ENCODE peak calls at places on chromosome 3, in five cellular contexts. G is K562, X is H1, A is HepG2, N is GM12878. F is an unnamed sample.
A peak's percentile ranks its signal among the peaks of the same experiment; 100 is the strongest.

GRCh38 chr3:4994144-4994730 is 15.0 kb downstream of the BHLHE40 start:
- DNase-seq in A (no peak), G (no peak), X (no peak), N (no peak), F (no peak)

GRCh38 chr3:114706591-114707224 is 412.9 kb downstream of the TIGIT start:
- DNase-seq in X (no peak), G (peak; percentile 5), A (peak; percentile 94), N (no peak), F (no peak)

GRCh38 chr3:61381745-61382392 is 130.6 kb upstream of the FHIT start:
- DNase-seq in X (no peak), A (peak; percentile 35), N (no peak), G (peak; percentile 34), F (peak; percentile 76)

GRCh38 chr3:126934149-126934548 is 48.8 kb upstream of the PLXNA1 start:
- DNase-seq in G (no peak), X (no peak), A (no peak), N (no peak), F (no peak)

GRCh38 chr3:185843635-185844034 is 18.8 kb upstream of the IGF2BP2 start:
- DNase-seq in A (no peak), G (no peak), X (no peak), N (no peak), F (no peak)

GRCh38 chr3:57194641-57195040 is 5.1 kb downstream of the HESX1 start:
- DNase-seq in A (no peak), G (no peak), X (no peak), N (no peak), F (no peak)

GRCh38 chr3:15982667-15983145 is 184.9 kb upstream of the ANKRD28 start:
- DNase-seq in X (no peak), N (no peak), G (no peak), A (no peak), F (no peak)

GRCh38 chr3:129120254-129121004 is 1.2 kb downstream of the RAB43 start:
- DNase-seq in N (peak; percentile 89), X (peak; percentile 83), G (peak; percentile 79), A (peak; percentile 90), F (peak; percentile 96)

GRCh38 chr3:111928613-111929012 is 50.2 kb upstream of the ABHD10 start:
- DNase-seq in N (no peak), X (no peak), G (no peak), A (no peak), F (no peak)

GRCh38 chr3:111999924-112000835 is 1.5 kb downstream of the TAGLN3 start:
- DNase-seq in N (no peak), G (no peak), X (no peak), A (no peak), F (peak; percentile 19)

GRCh38 chr3:139358857-139359562 is 15.2 kb downstream of the MRPS22 start:
- DNase-seq in G (no peak), A (no peak), N (peak; percentile 11), X (no peak), F (no peak)

GRCh38 chr3:143433787-143434378 is 314.3 kb downstream of the CHST2 start:
- DNase-seq in X (peak; percentile 58), N (no peak), G (peak; percentile 19), A (peak; percentile 4), F (peak; percentile 77)

GRCh38 chr3:118573922-118574321 is 460.7 kb downstream of the IGSF11 start:
- DNase-seq in N (no peak), A (no peak), G (no peak), X (no peak), F (no peak)

GRCh38 chr3:111768571-111769100 is 90.4 kb upstream of the PHLDB2 start:
- DNase-seq in X (no peak), A (peak; percentile 50), N (no peak), G (no peak), F (no peak)

GRCh38 chr3:189985938-189986337 is 134.8 kb downstream of the P3H2 start:
- DNase-seq in G (no peak), N (no peak), X (no peak), A (no peak), F (no peak)

DNA sequence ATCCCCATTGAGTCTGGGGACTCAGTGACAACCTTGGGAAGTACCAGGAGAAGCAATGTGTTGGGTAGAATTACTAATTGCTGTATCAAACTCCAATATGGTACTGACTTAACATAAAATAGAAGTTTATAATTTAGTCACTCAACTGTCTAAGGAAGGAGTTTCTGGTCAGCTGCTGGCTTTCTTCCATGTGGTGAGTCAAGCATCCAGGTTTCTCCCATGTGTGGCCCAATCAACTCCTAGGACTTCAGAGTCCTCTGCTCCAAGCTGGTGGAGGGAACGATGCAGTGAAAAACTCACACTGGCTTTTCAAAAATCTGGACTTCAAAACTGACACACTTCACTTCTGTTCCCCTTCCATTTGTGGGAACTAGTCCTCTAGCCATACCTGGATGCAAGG is 25.2 kb downstream of the WNT5A start:
- DNase-seq in G (no peak), N (no peak), X (peak; percentile 17), A (no peak), F (no peak)
- H3K79me2 ChIP-seq in G (no peaks in the 10 kb centered on the region), N (no peaks in the 10 kb centered on the region), X (no peaks in the 10 kb centered on the region), A (no peaks in the 10 kb centered on the region), F (no peaks in the 10 kb centered on the region)

DNA sequence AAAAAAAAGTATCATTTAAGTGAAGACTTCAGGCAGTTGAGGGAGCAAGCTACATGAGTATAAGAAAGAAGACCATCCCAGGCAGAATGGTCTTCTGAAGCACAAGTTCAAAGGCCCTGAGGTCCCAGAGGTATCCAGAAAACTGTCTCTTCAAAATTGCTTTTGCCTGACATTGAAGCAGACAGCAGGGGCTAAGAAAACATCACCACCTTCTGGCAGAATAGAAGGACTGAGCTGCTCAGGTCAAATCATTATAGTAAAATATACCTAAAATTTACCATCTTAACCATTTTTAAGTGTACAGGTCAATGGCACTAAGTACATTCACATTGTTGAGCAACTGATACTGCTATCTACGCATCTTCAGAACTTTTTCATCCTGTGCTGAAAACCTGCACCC is 16.4 kb downstream of the GPR160 start:
- DNase-seq in A (no peak), N (no peak), G (peak; percentile 32), X (peak; percentile 8), F (peak; percentile 30)
- TF ChIP-seq CREB1 in A (no peak), N (no peak), G (no peak), X (no peak), F (no peak)

DNA sequence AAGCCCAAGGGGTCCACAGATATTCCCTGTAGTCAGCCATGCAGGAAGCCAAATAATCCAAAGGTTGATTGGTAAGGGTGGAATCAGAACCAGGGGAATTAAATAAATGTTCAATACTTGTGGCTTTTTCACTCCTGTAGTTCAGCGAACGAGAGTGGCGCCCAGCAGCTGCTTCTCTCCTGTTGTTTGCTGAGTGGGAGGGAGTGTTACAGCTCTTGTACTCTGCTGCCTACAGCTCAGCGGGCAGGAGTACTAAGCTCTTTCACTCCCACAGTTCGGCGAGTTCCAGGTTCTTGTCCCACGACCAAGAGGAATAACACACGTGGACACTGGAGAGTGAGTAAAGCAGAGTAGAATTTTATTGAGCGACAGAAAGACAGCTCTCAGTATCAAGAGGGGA is 105.9 kb downstream of the MOBP start:
- DNase-seq in N (no peak), X (no peak), G (no peak), A (no peak), F (no peak)
- H3K79me2 ChIP-seq in N (no peaks in the 10 kb centered on the region), X (no peaks in the 10 kb centered on the region), G (no peaks in the 10 kb centered on the region), A (no peaks in the 10 kb centered on the region), F (no peaks in the 10 kb centered on the region)

DNA sequence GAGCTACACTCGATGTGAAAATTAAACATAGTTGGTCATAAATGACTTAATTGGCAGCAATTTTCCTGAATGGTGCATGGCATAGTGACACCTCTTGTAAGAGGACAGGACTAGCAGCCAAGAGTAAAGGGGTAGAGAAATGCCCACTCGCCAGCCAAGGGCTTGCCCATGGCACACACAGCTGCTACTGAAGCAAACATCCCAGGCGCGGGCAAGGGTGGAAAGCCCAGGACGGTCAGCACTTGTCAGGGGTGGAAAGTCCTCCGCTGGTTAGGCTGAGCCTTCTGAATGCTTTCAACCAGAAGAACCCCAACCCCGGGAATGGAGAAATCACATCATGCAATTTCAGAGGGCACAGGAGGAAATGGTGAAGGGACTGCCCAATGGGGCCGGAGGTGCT is 31.6 kb downstream of the BDH1 start:
- DNase-seq in N (no peak), X (no peak), A (no peak), G (no peak), F (no peak)
- TF ChIP-seq CREB1 in N (no peak), X (no peak), A (no peak), G (no peak), F (no peak)

GRCh38 chr3:66477846-66478245 is 23.0 kb downstream of the LRIG1 start:
- DNase-seq in A (no peak), N (no peak), G (no peak), X (no peak), F (no peak)
- H3K79me2 ChIP-seq in A (peaks cover 85% of the 10 kb centered on the region), N (peaks cover 1% of the 10 kb centered on the region), G (no peaks in the 10 kb centered on the region), X (peaks cover 59% of the 10 kb centered on the region), F (peaks cover 100% of the 10 kb centered on the region)

GRCh38 chr3:184739594-184740505 is 28.0 kb upstream of the MAGEF1 start:
- DNase-seq in G (no peak), X (no peak), A (no peak), N (no peak), F (no peak)

GRCh38 chr3:184737641-184738518 is 26.0 kb upstream of the MAGEF1 start:
- DNase-seq in X (peak; percentile 37), G (no peak), A (no peak), N (no peak), F (no peak)

GRCh38 chr3:184740509-184741258 is 28.8 kb upstream of the MAGEF1 start:
- DNase-seq in X (no peak), N (no peak), G (no peak), A (no peak), F (no peak)

GRCh38 chr3:184738519-184738890 is 26.6 kb upstream of the MAGEF1 start:
- DNase-seq in G (no peak), X (no peak), N (no peak), A (no peak), F (no peak)

DNA sequence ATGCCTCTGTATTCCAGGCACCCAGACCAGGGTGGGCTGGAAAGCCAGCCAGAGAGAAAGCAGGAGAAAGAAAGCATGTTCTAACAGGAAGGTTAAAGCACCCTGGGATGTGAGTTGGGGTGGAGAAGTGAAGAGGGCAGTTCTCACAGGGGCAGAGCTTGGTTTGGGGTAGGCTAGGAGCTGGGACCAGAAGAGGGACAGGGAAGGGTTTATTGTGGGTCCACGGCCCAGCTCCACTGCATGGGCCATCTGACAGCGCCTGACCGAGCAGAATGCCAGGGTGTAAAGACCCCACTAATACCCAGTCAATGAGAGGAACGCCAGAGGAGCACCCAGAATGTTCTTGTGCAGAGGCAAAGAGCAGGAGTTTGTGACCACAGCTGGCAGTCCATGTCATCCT is 27.1 kb upstream of the MAGEF1 start:
- DNase-seq in G (no peak), A (no peak), N (no peak), X (peak; percentile 26), F (no peak)
- TF ChIP-seq CREB1 in G (no peak), A (no peak), N (no peak), X (no peak), F (no peak)

GRCh38 chr3:50336452-50337174 is 4.0 kb downstream of the RASSF1 start:
- DNase-seq in X (no peak), N (no peak), G (no peak), A (no peak), F (peak; percentile 41)
- H3K79me2 ChIP-seq in X (no peaks in the 10 kb centered on the region), N (peaks cover 76% of the 10 kb centered on the region), G (peaks cover 85% of the 10 kb centered on the region), A (peaks cover 46% of the 10 kb centered on the region), F (peaks cover 36% of the 10 kb centered on the region)

DNA sequence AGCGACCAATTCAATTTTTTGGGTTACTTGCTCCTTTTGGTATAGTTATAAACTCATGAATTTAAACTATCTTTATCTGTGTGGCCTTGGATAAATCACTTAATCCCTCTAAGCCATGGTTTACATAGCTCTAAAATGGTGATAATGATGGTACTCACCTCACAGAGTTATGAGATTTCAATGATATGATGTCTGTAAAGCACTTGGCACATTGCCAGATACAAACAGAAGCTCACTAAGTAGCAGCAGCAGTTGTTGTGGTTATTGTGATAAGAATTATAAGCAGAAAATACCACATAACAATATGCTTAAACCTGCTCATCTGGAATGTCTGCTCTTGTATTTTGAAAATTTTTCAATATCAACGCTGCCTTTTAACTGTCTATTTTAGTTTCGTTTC is 185.1 kb upstream of the SNTN start:
- DNase-seq in A (no peak), N (no peak), X (no peak), G (no peak), F (no peak)
- TF ChIP-seq CREB1 in A (no peak), N (no peak), X (no peak), G (no peak), F (no peak)